ENCODE peak calls at places on chromosomes 11 and 22, in five cellular contexts. One of them, this sample, is unnamed.

GRCh38 chr11:117181586-117182550 is 3.3 kb downstream of the SIDT2 start:
- DNase-seq in stimulated activated CD4-positive, alpha-beta T cell treated with anti-CD3 and anti-CD28 coated beads, Interleukin-4, amount 100 ng/mL, for 48 hours: no peak
- DNase-seq in activated T-helper 1 cell treated with Interleukin-2 at 50 U/mL for 16 hours: no peak
- DNase-seq in MM.1S: no peak
- DNase-seq in DMS79: no peak
- DNase-seq in this sample: no peak

GRCh38 chr11:126718319-126718718 is 282.3 kb downstream of the KIRREL3 start:
- DNase-seq in stimulated activated CD4-positive, alpha-beta T cell treated with anti-CD3 and anti-CD28 coated beads, Interleukin-4, amount 100 ng/mL, for 48 hours: no peak
- DNase-seq in activated T-helper 1 cell treated with Interleukin-2 at 50 U/mL for 16 hours: no peak
- DNase-seq in MM.1S: no peak
- DNase-seq in DMS79: peak
- DNase-seq in this sample: no peak

GRCh38 chr11:67564230-67564629 is 19.4 kb upstream of the GSTP1 start:
- DNase-seq in stimulated activated CD4-positive, alpha-beta T cell treated with anti-CD3 and anti-CD28 coated beads, Interleukin-4, amount 100 ng/mL, for 48 hours: no peak
- DNase-seq in activated T-helper 1 cell treated with Interleukin-2 at 50 U/mL for 16 hours: no peak
- DNase-seq in MM.1S: no peak
- DNase-seq in DMS79: no peak
- DNase-seq in this sample: no peak

GRCh38 chr11:1090600-1091331 is 16.1 kb downstream of the MUC2 start:
- DNase-seq in stimulated activated CD4-positive, alpha-beta T cell treated with anti-CD3 and anti-CD28 coated beads, Interleukin-4, amount 100 ng/mL, for 48 hours: no peak
- DNase-seq in activated T-helper 1 cell treated with Interleukin-2 at 50 U/mL for 16 hours: no peak
- DNase-seq in MM.1S: no peak
- DNase-seq in DMS79: no peak
- DNase-seq in this sample: no peak

GRCh38 chr11:36540998-36541397 is 26.8 kb upstream of the RAG1 start:
- DNase-seq in stimulated activated CD4-positive, alpha-beta T cell treated with anti-CD3 and anti-CD28 coated beads, Interleukin-4, amount 100 ng/mL, for 48 hours: peak
- DNase-seq in activated T-helper 1 cell treated with Interleukin-2 at 50 U/mL for 16 hours: no peak
- DNase-seq in MM.1S: peak
- DNase-seq in DMS79: no peak
- DNase-seq in this sample: no peak

GRCh38 chr22:36017661-36018091 is 10.9 kb downstream of the RBFOX2 start:
- DNase-seq in stimulated activated CD4-positive, alpha-beta T cell treated with anti-CD3 and anti-CD28 coated beads, Interleukin-4, amount 100 ng/mL, for 48 hours: no peak
- DNase-seq in activated T-helper 1 cell treated with Interleukin-2 at 50 U/mL for 16 hours: no peak
- DNase-seq in MM.1S: no peak
- DNase-seq in DMS79: peak
- DNase-seq in this sample: no peak

GRCh38 chr11:120925944-120926343 is 98.0 kb upstream of the TBCEL start:
- DNase-seq in stimulated activated CD4-positive, alpha-beta T cell treated with anti-CD3 and anti-CD28 coated beads, Interleukin-4, amount 100 ng/mL, for 48 hours: no peak
- DNase-seq in activated T-helper 1 cell treated with Interleukin-2 at 50 U/mL for 16 hours: no peak
- DNase-seq in MM.1S: peak
- DNase-seq in DMS79: no peak
- DNase-seq in this sample: no peak

GRCh38 chr22:46355369-46355995 is 20.0 kb downstream of the TRMU start:
- DNase-seq in stimulated activated CD4-positive, alpha-beta T cell treated with anti-CD3 and anti-CD28 coated beads, Interleukin-4, amount 100 ng/mL, for 48 hours: peak
- DNase-seq in activated T-helper 1 cell treated with Interleukin-2 at 50 U/mL for 16 hours: no peak
- DNase-seq in MM.1S: peak
- DNase-seq in DMS79: no peak
- DNase-seq in this sample: peak

GRCh38 chr22:49207008-49207775 is 620.5 kb downstream of the BRD1 start:
- DNase-seq in stimulated activated CD4-positive, alpha-beta T cell treated with anti-CD3 and anti-CD28 coated beads, Interleukin-4, amount 100 ng/mL, for 48 hours: no peak
- DNase-seq in activated T-helper 1 cell treated with Interleukin-2 at 50 U/mL for 16 hours: no peak
- DNase-seq in MM.1S: no peak
- DNase-seq in DMS79: no peak
- DNase-seq in this sample: no peak

GRCh38 chr11:121592708-121593107 is 139.9 kb upstream of the SORL1-AS1 start:
- DNase-seq in stimulated activated CD4-positive, alpha-beta T cell treated with anti-CD3 and anti-CD28 coated beads, Interleukin-4, amount 100 ng/mL, for 48 hours: no peak
- DNase-seq in activated T-helper 1 cell treated with Interleukin-2 at 50 U/mL for 16 hours: no peak
- DNase-seq in MM.1S: no peak
- DNase-seq in DMS79: no peak
- DNase-seq in this sample: no peak

GRCh38 chr11:87451400-87451799 is 413.7 kb downstream of the TMEM135 start:
- DNase-seq in stimulated activated CD4-positive, alpha-beta T cell treated with anti-CD3 and anti-CD28 coated beads, Interleukin-4, amount 100 ng/mL, for 48 hours: no peak
- DNase-seq in activated T-helper 1 cell treated with Interleukin-2 at 50 U/mL for 16 hours: no peak
- DNase-seq in MM.1S: no peak
- DNase-seq in DMS79: no peak
- DNase-seq in this sample: no peak

GRCh38 chr11:122181372-122181771 is 65.4 kb upstream of the BLID start:
- DNase-seq in stimulated activated CD4-positive, alpha-beta T cell treated with anti-CD3 and anti-CD28 coated beads, Interleukin-4, amount 100 ng/mL, for 48 hours: no peak
- DNase-seq in activated T-helper 1 cell treated with Interleukin-2 at 50 U/mL for 16 hours: no peak
- DNase-seq in MM.1S: no peak
- DNase-seq in DMS79: no peak
- DNase-seq in this sample: no peak

GRCh38 chr22:31723699-31724098 is 26.2 kb downstream of the PRR14L start:
- DNase-seq in stimulated activated CD4-positive, alpha-beta T cell treated with anti-CD3 and anti-CD28 coated beads, Interleukin-4, amount 100 ng/mL, for 48 hours: no peak
- DNase-seq in activated T-helper 1 cell treated with Interleukin-2 at 50 U/mL for 16 hours: no peak
- DNase-seq in MM.1S: no peak
- DNase-seq in DMS79: no peak
- DNase-seq in this sample: no peak

GRCh38 chr11:120303004-120303637 is 22.0 kb upstream of the TLCD5 start:
- DNase-seq in stimulated activated CD4-positive, alpha-beta T cell treated with anti-CD3 and anti-CD28 coated beads, Interleukin-4, amount 100 ng/mL, for 48 hours: peak
- DNase-seq in activated T-helper 1 cell treated with Interleukin-2 at 50 U/mL for 16 hours: peak
- DNase-seq in MM.1S: peak
- DNase-seq in DMS79: peak
- DNase-seq in this sample: peak

GRCh38 chr22:44030702-44031082 is 6.6 kb downstream of the PARVB start:
- DNase-seq in stimulated activated CD4-positive, alpha-beta T cell treated with anti-CD3 and anti-CD28 coated beads, Interleukin-4, amount 100 ng/mL, for 48 hours: no peak
- DNase-seq in activated T-helper 1 cell treated with Interleukin-2 at 50 U/mL for 16 hours: no peak
- DNase-seq in MM.1S: no peak
- DNase-seq in DMS79: no peak
- DNase-seq in this sample: no peak

GRCh38 chr11:4543561-4543960 is 1.4 kb upstream of the OR52M1 start:
- DNase-seq in stimulated activated CD4-positive, alpha-beta T cell treated with anti-CD3 and anti-CD28 coated beads, Interleukin-4, amount 100 ng/mL, for 48 hours: no peak
- DNase-seq in activated T-helper 1 cell treated with Interleukin-2 at 50 U/mL for 16 hours: no peak
- DNase-seq in MM.1S: no peak
- DNase-seq in DMS79: no peak
- DNase-seq in this sample: no peak

GRCh38 chr11:613369-613968 is 2.3 kb downstream of the IRF7 start:
- DNase-seq in stimulated activated CD4-positive, alpha-beta T cell treated with anti-CD3 and anti-CD28 coated beads, Interleukin-4, amount 100 ng/mL, for 48 hours: peak
- DNase-seq in activated T-helper 1 cell treated with Interleukin-2 at 50 U/mL for 16 hours: peak
- DNase-seq in MM.1S: no peak
- DNase-seq in DMS79: no peak
- DNase-seq in this sample: peak

GRCh38 chr22:25110846-25111578 is 88.6 kb upstream of the CRYBB3 start:
- DNase-seq in stimulated activated CD4-positive, alpha-beta T cell treated with anti-CD3 and anti-CD28 coated beads, Interleukin-4, amount 100 ng/mL, for 48 hours: peak
- DNase-seq in activated T-helper 1 cell treated with Interleukin-2 at 50 U/mL for 16 hours: peak
- DNase-seq in MM.1S: peak
- DNase-seq in DMS79: peak
- DNase-seq in this sample: peak

GRCh38 chr11:76698321-76699043 is 27.9 kb upstream of the LRRC32 start:
- DNase-seq in stimulated activated CD4-positive, alpha-beta T cell treated with anti-CD3 and anti-CD28 coated beads, Interleukin-4, amount 100 ng/mL, for 48 hours: no peak
- DNase-seq in activated T-helper 1 cell treated with Interleukin-2 at 50 U/mL for 16 hours: no peak
- DNase-seq in MM.1S: no peak
- DNase-seq in DMS79: no peak
- DNase-seq in this sample: no peak

GRCh38 chr22:27845603-27846100 is 44.1 kb upstream of the MN1 start:
- DNase-seq in stimulated activated CD4-positive, alpha-beta T cell treated with anti-CD3 and anti-CD28 coated beads, Interleukin-4, amount 100 ng/mL, for 48 hours: no peak
- DNase-seq in activated T-helper 1 cell treated with Interleukin-2 at 50 U/mL for 16 hours: no peak
- DNase-seq in MM.1S: no peak
- DNase-seq in DMS79: no peak
- DNase-seq in this sample: no peak

GRCh38 chr11:13120691-13121090 is 111.6 kb downstream of the RASSF10 start:
- DNase-seq in stimulated activated CD4-positive, alpha-beta T cell treated with anti-CD3 and anti-CD28 coated beads, Interleukin-4, amount 100 ng/mL, for 48 hours: no peak
- DNase-seq in activated T-helper 1 cell treated with Interleukin-2 at 50 U/mL for 16 hours: no peak
- DNase-seq in MM.1S: no peak
- DNase-seq in DMS79: no peak
- DNase-seq in this sample: no peak

GRCh38 chr11:113839842-113840241 is 35.5 kb downstream of the USP28 start:
- DNase-seq in stimulated activated CD4-positive, alpha-beta T cell treated with anti-CD3 and anti-CD28 coated beads, Interleukin-4, amount 100 ng/mL, for 48 hours: no peak
- DNase-seq in activated T-helper 1 cell treated with Interleukin-2 at 50 U/mL for 16 hours: no peak
- DNase-seq in MM.1S: no peak
- DNase-seq in DMS79: no peak
- DNase-seq in this sample: no peak

GRCh38 chr22:27585141-27585540 is 216.4 kb downstream of the MN1 start:
- DNase-seq in stimulated activated CD4-positive, alpha-beta T cell treated with anti-CD3 and anti-CD28 coated beads, Interleukin-4, amount 100 ng/mL, for 48 hours: no peak
- DNase-seq in activated T-helper 1 cell treated with Interleukin-2 at 50 U/mL for 16 hours: no peak
- DNase-seq in MM.1S: no peak
- DNase-seq in DMS79: no peak
- DNase-seq in this sample: no peak

GRCh38 chr11:62880803-62881578 is at the start of gene SLC3A2:
- DNase-seq in stimulated activated CD4-positive, alpha-beta T cell treated with anti-CD3 and anti-CD28 coated beads, Interleukin-4, amount 100 ng/mL, for 48 hours: peak
- DNase-seq in activated T-helper 1 cell treated with Interleukin-2 at 50 U/mL for 16 hours: peak
- DNase-seq in MM.1S: peak
- DNase-seq in DMS79: peak
- DNase-seq in this sample: peak

GRCh38 chr22:27879923-27880322 is 39.1 kb downstream of the PITPNB start:
- DNase-seq in stimulated activated CD4-positive, alpha-beta T cell treated with anti-CD3 and anti-CD28 coated beads, Interleukin-4, amount 100 ng/mL, for 48 hours: no peak
- DNase-seq in activated T-helper 1 cell treated with Interleukin-2 at 50 U/mL for 16 hours: no peak
- DNase-seq in MM.1S: peak
- DNase-seq in DMS79: no peak
- DNase-seq in this sample: no peak

This sample was measured in activated effector memory CD4-positive, alpha-beta T cell treated with Interleukin-2 at 50 U/mL for 16 hours.